ENCODE peak calls at places on chromosomes 5 and 9, in five cellular contexts. K is lung microvascular endothelial cell, S is ELF-1, E is hepatic stellate cell, F is endodermal cell. T is an unnamed sample.

GRCh38 chr5:161306354-161306990 is 240.1 kb downstream of the GABRB2 start:
- DNase-seq in K (no peak), S (no peak), E (no peak), F (no peak), T (no peak)

GRCh38 chr5:31895199-31895598 is 256.3 kb downstream of the PDZD2 start:
- DNase-seq in K (no peak), S (no peak), E (no peak), F (peak; percentile 20), T (no peak)

GRCh38 chr9:79014929-79015699 is 556.7 kb upstream of the TLE4 start:
- DNase-seq in K (peak; percentile 51), S (no peak), E (no peak), F (no peak), T (peak; percentile 9)

GRCh38 chr9:136437839-136438547 is 1.7 kb downstream of the INPP5E start:
- DNase-seq in K (no peak), S (no peak), E (peak; percentile 37), F (no peak), T (no peak)

GRCh38 chr9:129324808-129325491 is 146.9 kb upstream of the IER5L start:
- DNase-seq in K (no peak), S (no peak), E (no peak), F (peak; percentile 37), T (no peak)

GRCh38 chr9:114851301-114851700 is 45.5 kb upstream of the TNFSF15 start:
- DNase-seq in K (no peak), S (no peak), E (no peak), F (no peak), T (no peak)

GRCh38 chr5:144219869-144220268 is 49.2 kb downstream of the KCTD16 start:
- DNase-seq in K (no peak), S (no peak), E (no peak), F (no peak), T (no peak)

GRCh38 chr9:94911986-94912635 is 185.6 kb downstream of the AOPEP start:
- DNase-seq in K (no peak), S (no peak), E (no peak), F (peak; percentile 43), T (no peak)

GRCh38 chr5:102221949-102222348 is 74.1 kb downstream of the SLCO4C1 start:
- DNase-seq in K (no peak), S (no peak), E (no peak), F (no peak), T (no peak)

GRCh38 chr9:95937131-95937530 is 61.6 kb downstream of the ERCC6L2 start:
- DNase-seq in K (no peak), S (no peak), E (no peak), F (no peak), T (no peak)

GRCh38 chr5:134177197-134178171 is 734 bp upstream of the SKP1 start:
- DNase-seq in K (peak; percentile 81), S (peak; percentile 81), E (peak; percentile 60), F (peak; percentile 90), T (peak; percentile 77)

GRCh38 chr5:112862085-112862484 is 998 bp downstream of the SRP19 start:
- DNase-seq in K (peak; percentile 10), S (peak; percentile 52), E (no peak), F (peak; percentile 72), T (peak; percentile 7)

GRCh38 chr9:109499631-109500120 is 1.6 kb upstream of the PTPN3 start:
- DNase-seq in K (peak; percentile 39), S (peak; percentile 77), E (peak; percentile 40), F (peak; percentile 77), T (no peak)

GRCh38 chr5:112159435-112159834 is 259.6 kb downstream of the EPB41L4A start:
- DNase-seq in K (no peak), S (no peak), E (no peak), F (no peak), T (no peak)

T was measured in endothelial cell of umbilical vein.